ENCODE peak calls at places on chromosomes 16 and 17, in seven cellular contexts. One of them, this sample, is unnamed.
A peak's percentile ranks its signal among the peaks of the same experiment; 100 is the strongest.

GRCh38 chr16:12455287-12455798 is 348.3 kb downstream of the CPPED1 start:
- DNase-seq in fibroblast of lung: peak; percentile 50
- DNase-seq in GM12865: peak; percentile 58
- DNase-seq in Calu3: peak; percentile 82
- DNase-seq in colonic mucosa: peak; percentile 45
- DNase-seq in heart right ventricle: peak; percentile 60
- DNase-seq in brain microvascular endothelial cell: peak; percentile 59
- DNase-seq in this sample: no peak

GRCh38 chr17:39651908-39652634 is 13.1 kb upstream of the TCAP start:
- DNase-seq in Calu3: peak; percentile 76
- DNase-seq in colonic mucosa: no peak
- DNase-seq in GM12865: no peak
- DNase-seq in brain microvascular endothelial cell: no peak
- DNase-seq in heart right ventricle: no peak
- DNase-seq in fibroblast of lung: no peak
- DNase-seq in this sample: no peak

GRCh38 chr16:85627835-85628556 is 14.9 kb downstream of the GSE1 start:
- DNase-seq in Calu3: no peak
- DNase-seq in heart right ventricle: peak; percentile 59
- DNase-seq in fibroblast of lung: no peak
- DNase-seq in colonic mucosa: no peak
- DNase-seq in GM12865: no peak
- DNase-seq in brain microvascular endothelial cell: no peak
- DNase-seq in this sample: no peak

GRCh38 chr16:14364112-14364385 is 266.0 kb downstream of the PARN start:
- DNase-seq in heart right ventricle: no peak
- DNase-seq in brain microvascular endothelial cell: no peak
- DNase-seq in fibroblast of lung: no peak
- DNase-seq in Calu3: no peak
- DNase-seq in colonic mucosa: no peak
- DNase-seq in GM12865: no peak
- DNase-seq in this sample: no peak

GRCh38 chr17:7767425-7768021 is 50.0 kb downstream of the DNAH2 start:
- DNase-seq in Calu3: peak; percentile 4
- DNase-seq in fibroblast of lung: peak; percentile 59
- DNase-seq in colonic mucosa: no peak
- DNase-seq in GM12865: no peak
- DNase-seq in heart right ventricle: no peak
- DNase-seq in brain microvascular endothelial cell: no peak
- DNase-seq in this sample: no peak

GRCh38 chr17:48930435-48930873 is 14.2 kb downstream of the SNF8 start:
- DNase-seq in GM12865: no peak
- DNase-seq in Calu3: no peak
- DNase-seq in fibroblast of lung: no peak
- DNase-seq in colonic mucosa: no peak
- DNase-seq in heart right ventricle: no peak
- DNase-seq in brain microvascular endothelial cell: no peak
- DNase-seq in this sample: no peak

GRCh38 chr17:19243838-19244237 is 6.7 kb downstream of the EPN2 start:
- DNase-seq in heart right ventricle: no peak
- DNase-seq in colonic mucosa: no peak
- DNase-seq in fibroblast of lung: no peak
- DNase-seq in Calu3: no peak
- DNase-seq in brain microvascular endothelial cell: no peak
- DNase-seq in GM12865: no peak
- DNase-seq in this sample: no peak

GRCh38 chr16:58678716-58679115 is 5.9 kb downstream of the SLC38A7 start:
- DNase-seq in GM12865: peak; percentile 17
- DNase-seq in Calu3: peak; percentile 30
- DNase-seq in heart right ventricle: peak; percentile 46
- DNase-seq in brain microvascular endothelial cell: no peak
- DNase-seq in fibroblast of lung: no peak
- DNase-seq in colonic mucosa: no peak
- DNase-seq in this sample: no peak

DNA sequence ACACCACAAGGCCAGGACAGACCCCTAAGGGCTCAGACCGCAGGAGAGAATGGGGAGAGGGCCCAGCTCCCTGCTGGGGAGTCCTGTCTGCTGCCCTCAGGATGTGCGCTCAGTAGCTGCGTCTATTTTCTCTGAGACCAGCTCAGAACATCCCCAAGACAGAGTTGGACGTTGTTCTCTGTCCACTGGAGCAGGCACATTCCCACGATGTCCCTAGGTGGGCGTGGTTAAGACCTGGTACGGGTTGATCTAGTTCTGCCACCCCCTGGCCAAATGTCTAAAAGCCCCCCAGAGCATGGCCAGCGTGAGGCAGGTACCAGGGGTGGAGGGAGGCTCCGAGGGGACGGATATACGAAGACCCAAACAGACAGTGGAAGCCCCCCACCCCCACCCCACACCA is 842 bp upstream of the CALB2 start:
- DNase-seq in Calu3: peak; percentile 51
- DNase-seq in heart right ventricle: no peak
- DNase-seq in colonic mucosa: no peak
- DNase-seq in GM12865: no peak
- DNase-seq in fibroblast of lung: no peak
- DNase-seq in brain microvascular endothelial cell: no peak
- DNase-seq in this sample: no peak
- TF ChIP-seq CTCF in Calu3: no peak
- TF ChIP-seq CTCF in heart right ventricle: no peak
- TF ChIP-seq CTCF in colonic mucosa: no peak
- TF ChIP-seq CTCF in GM12865: no peak
- TF ChIP-seq CTCF in fibroblast of lung: no peak
- TF ChIP-seq CTCF in brain microvascular endothelial cell: no peak
- TF ChIP-seq CTCF in this sample: no peak

GRCh38 chr17:5439446-5439764 is 450 bp upstream of the C1QBP start:
- DNase-seq in fibroblast of lung: no peak
- DNase-seq in brain microvascular endothelial cell: no peak
- DNase-seq in GM12865: no peak
- DNase-seq in colonic mucosa: no peak
- DNase-seq in Calu3: no peak
- DNase-seq in heart right ventricle: no peak
- DNase-seq in this sample: no peak
- TF ChIP-seq CTCF in fibroblast of lung: no peak
- TF ChIP-seq CTCF in brain microvascular endothelial cell: no peak
- TF ChIP-seq CTCF in GM12865: no peak
- TF ChIP-seq CTCF in colonic mucosa: peak; percentile 40
- TF ChIP-seq CTCF in Calu3: no peak
- TF ChIP-seq CTCF in heart right ventricle: no peak
- TF ChIP-seq CTCF in this sample: no peak

GRCh38 chr16:24689128-24689527 is 40.3 kb upstream of the TNRC6A start:
- DNase-seq in heart right ventricle: no peak
- DNase-seq in GM12865: peak; percentile 57
- DNase-seq in brain microvascular endothelial cell: no peak
- DNase-seq in colonic mucosa: no peak
- DNase-seq in Calu3: peak; percentile 48
- DNase-seq in fibroblast of lung: peak; percentile 44
- DNase-seq in this sample: no peak
- TF ChIP-seq CTCF in heart right ventricle: peak; percentile 59
- TF ChIP-seq CTCF in GM12865: peak; percentile 62
- TF ChIP-seq CTCF in brain microvascular endothelial cell: peak; percentile 92
- TF ChIP-seq CTCF in colonic mucosa: peak; percentile 26
- TF ChIP-seq CTCF in Calu3: peak; percentile 67
- TF ChIP-seq CTCF in fibroblast of lung: peak; percentile 86
- TF ChIP-seq CTCF in this sample: no peak

DNA sequence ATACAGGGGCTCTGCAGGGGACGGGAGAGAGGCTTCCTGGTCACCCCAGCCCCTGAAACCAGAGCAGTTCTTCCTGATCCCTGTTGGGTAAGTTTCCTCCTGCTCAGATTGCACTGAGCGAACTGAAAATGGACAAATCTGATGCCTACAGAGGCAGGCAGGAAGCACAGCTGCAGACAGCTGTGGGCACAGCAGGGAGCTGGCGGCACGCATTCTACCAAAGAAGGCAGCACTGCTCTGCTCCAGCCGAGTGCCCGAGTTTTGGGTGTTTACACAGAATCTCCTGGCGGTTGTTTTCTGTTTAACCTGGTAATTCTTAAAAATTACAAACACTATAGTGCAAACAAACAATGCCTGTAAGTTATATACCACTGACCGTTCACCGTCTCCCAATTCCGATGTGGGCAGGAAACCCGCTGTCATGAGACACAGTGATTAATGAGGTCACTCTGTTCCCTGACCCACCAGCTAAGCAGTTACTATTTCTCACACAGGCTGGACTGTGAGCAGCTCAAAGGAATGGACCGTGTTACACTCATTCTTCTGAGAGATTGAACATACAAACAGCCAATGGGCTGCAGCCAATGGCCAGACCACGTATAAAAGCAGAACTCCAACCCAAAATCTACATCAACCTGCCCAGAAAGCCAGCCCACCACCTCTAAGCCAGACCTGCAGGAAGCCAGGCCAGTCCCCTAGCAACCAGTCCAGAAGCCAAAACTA is 25.5 kb downstream of the NSMCE1 start:
- DNase-seq in Calu3: no peak
- DNase-seq in fibroblast of lung: peak; percentile 94
- DNase-seq in GM12865: no peak
- DNase-seq in colonic mucosa: no peak
- DNase-seq in heart right ventricle: no peak
- DNase-seq in brain microvascular endothelial cell: peak; percentile 99
- DNase-seq in this sample: peak; percentile 21
- TF ChIP-seq CTCF in Calu3: no peak
- TF ChIP-seq CTCF in fibroblast of lung: no peak
- TF ChIP-seq CTCF in GM12865: no peak
- TF ChIP-seq CTCF in colonic mucosa: no peak
- TF ChIP-seq CTCF in heart right ventricle: no peak
- TF ChIP-seq CTCF in brain microvascular endothelial cell: peak; percentile 21
- TF ChIP-seq CTCF in this sample: no peak

GRCh38 chr16:68236804-68237242 is 896 bp upstream of the ESRP2 start:
- DNase-seq in Calu3: peak; percentile 22
- DNase-seq in fibroblast of lung: no peak
- DNase-seq in GM12865: no peak
- DNase-seq in heart right ventricle: no peak
- DNase-seq in colonic mucosa: no peak
- DNase-seq in brain microvascular endothelial cell: no peak
- DNase-seq in this sample: no peak

GRCh38 chr16:68233835-68234187 is 2.1 kb downstream of the ESRP2 start:
- DNase-seq in heart right ventricle: no peak
- DNase-seq in Calu3: no peak
- DNase-seq in colonic mucosa: no peak
- DNase-seq in fibroblast of lung: no peak
- DNase-seq in GM12865: no peak
- DNase-seq in brain microvascular endothelial cell: no peak
- DNase-seq in this sample: no peak

GRCh38 chr16:68235882-68236803 is at the start of gene ESRP2:
- DNase-seq in GM12865: no peak
- DNase-seq in fibroblast of lung: no peak
- DNase-seq in heart right ventricle: no peak
- DNase-seq in Calu3: peak; percentile 96
- DNase-seq in brain microvascular endothelial cell: no peak
- DNase-seq in colonic mucosa: peak; percentile 91
- DNase-seq in this sample: no peak

GRCh38 chr16:68234188-68235104 is 1.5 kb downstream of the ESRP2 start:
- DNase-seq in heart right ventricle: no peak
- DNase-seq in colonic mucosa: peak; percentile 98
- DNase-seq in GM12865: no peak
- DNase-seq in fibroblast of lung: no peak
- DNase-seq in brain microvascular endothelial cell: no peak
- DNase-seq in Calu3: peak; percentile 99
- DNase-seq in this sample: no peak

GRCh38 chr16:68235105-68235881 is 634 bp downstream of the ESRP2 start:
- DNase-seq in GM12865: no peak
- DNase-seq in heart right ventricle: no peak
- DNase-seq in colonic mucosa: peak; percentile 56
- DNase-seq in Calu3: peak; percentile 61
- DNase-seq in fibroblast of lung: no peak
- DNase-seq in brain microvascular endothelial cell: no peak
- DNase-seq in this sample: no peak
- TF ChIP-seq CTCF in GM12865: no peak
- TF ChIP-seq CTCF in heart right ventricle: no peak
- TF ChIP-seq CTCF in colonic mucosa: no peak
- TF ChIP-seq CTCF in Calu3: no peak
- TF ChIP-seq CTCF in fibroblast of lung: no peak
- TF ChIP-seq CTCF in brain microvascular endothelial cell: no peak
- TF ChIP-seq CTCF in this sample: no peak

DNA sequence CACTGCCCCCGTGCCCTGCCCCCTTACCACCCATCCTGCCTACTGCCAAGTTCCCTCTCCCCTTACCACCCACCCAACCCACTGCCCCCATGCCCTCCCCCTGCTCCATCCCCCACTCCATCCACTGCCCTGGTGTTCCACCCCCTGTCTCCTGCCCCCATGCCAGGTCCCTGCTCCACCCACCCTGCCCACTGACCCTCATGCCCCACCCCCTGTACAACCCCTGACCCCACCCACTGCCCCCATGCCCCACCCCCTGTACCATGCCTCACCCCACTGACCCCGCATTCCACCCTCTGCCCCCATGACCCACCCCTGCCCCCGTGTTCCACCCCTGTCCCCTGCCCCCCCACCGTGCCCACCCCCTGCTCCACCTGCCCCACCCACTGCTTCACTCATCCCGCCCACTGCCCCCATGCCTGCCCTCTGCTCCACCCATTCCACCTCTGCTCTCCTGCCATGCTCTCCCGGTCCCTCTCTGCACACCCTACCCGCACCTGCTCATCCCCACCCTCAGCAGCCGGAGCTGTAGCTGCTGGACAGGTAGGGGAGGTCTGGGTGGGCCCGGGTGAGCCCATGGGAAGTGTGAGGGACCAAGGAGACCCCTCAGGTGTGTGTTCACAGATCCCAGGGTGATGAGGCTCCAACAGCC is 7.4 kb upstream of the FN3KRP start:
- DNase-seq in heart right ventricle: no peak
- DNase-seq in fibroblast of lung: no peak
- DNase-seq in Calu3: no peak
- DNase-seq in brain microvascular endothelial cell: no peak
- DNase-seq in colonic mucosa: no peak
- DNase-seq in GM12865: no peak
- DNase-seq in this sample: no peak
- TF ChIP-seq CTCF in heart right ventricle: no peak
- TF ChIP-seq CTCF in fibroblast of lung: no peak
- TF ChIP-seq CTCF in Calu3: no peak
- TF ChIP-seq CTCF in brain microvascular endothelial cell: no peak
- TF ChIP-seq CTCF in colonic mucosa: no peak
- TF ChIP-seq CTCF in GM12865: no peak
- TF ChIP-seq CTCF in this sample: no peak

GRCh38 chr16:60204221-60204620 is 1470.1 kb upstream of the GOT2 start:
- DNase-seq in heart right ventricle: no peak
- DNase-seq in fibroblast of lung: peak; percentile 64
- DNase-seq in Calu3: no peak
- DNase-seq in brain microvascular endothelial cell: no peak
- DNase-seq in GM12865: no peak
- DNase-seq in colonic mucosa: no peak
- DNase-seq in this sample: no peak

GRCh38 chr16:60206511-60206910 is 1472.4 kb upstream of the GOT2 start:
- DNase-seq in heart right ventricle: no peak
- DNase-seq in Calu3: no peak
- DNase-seq in colonic mucosa: no peak
- DNase-seq in brain microvascular endothelial cell: no peak
- DNase-seq in GM12865: no peak
- DNase-seq in fibroblast of lung: no peak
- DNase-seq in this sample: no peak

GRCh38 chr16:60200161-60200560 is 1466.0 kb upstream of the GOT2 start:
- DNase-seq in brain microvascular endothelial cell: no peak
- DNase-seq in colonic mucosa: no peak
- DNase-seq in GM12865: no peak
- DNase-seq in Calu3: no peak
- DNase-seq in fibroblast of lung: no peak
- DNase-seq in heart right ventricle: no peak
- DNase-seq in this sample: no peak

GRCh38 chr16:60199154-60199553 is 1465.0 kb upstream of the GOT2 start:
- DNase-seq in fibroblast of lung: no peak
- DNase-seq in colonic mucosa: no peak
- DNase-seq in Calu3: no peak
- DNase-seq in GM12865: no peak
- DNase-seq in brain microvascular endothelial cell: no peak
- DNase-seq in heart right ventricle: no peak
- DNase-seq in this sample: no peak

GRCh38 chr16:60203525-60204124 is 1469.5 kb upstream of the GOT2 start:
- DNase-seq in fibroblast of lung: peak; percentile 35
- DNase-seq in brain microvascular endothelial cell: no peak
- DNase-seq in colonic mucosa: no peak
- DNase-seq in heart right ventricle: no peak
- DNase-seq in Calu3: no peak
- DNase-seq in GM12865: no peak
- DNase-seq in this sample: no peak
- TF ChIP-seq CTCF in fibroblast of lung: peak; percentile 33
- TF ChIP-seq CTCF in brain microvascular endothelial cell: peak; percentile 61
- TF ChIP-seq CTCF in colonic mucosa: no peak
- TF ChIP-seq CTCF in heart right ventricle: peak; percentile 47
- TF ChIP-seq CTCF in Calu3: peak; percentile 34
- TF ChIP-seq CTCF in GM12865: no peak
- TF ChIP-seq CTCF in this sample: no peak